ENCODE peak calls at places on chromosome 19, in six cellular contexts. W, D, X, T, O and H are unnamed samples.

GRCh38 chr19:13040916-13041292 is 45.6 kb downstream of the NFIX start:
- DNase-seq in W (no peak), D (no peak), X (no peak), T (no peak), O (no peak), H (no peak)

GRCh38 chr19:10817291-10818038 is 18.5 kb downstream of the TMED1 start:
- DNase-seq in W (no peak), D (peak), X (no peak), T (no peak), O (no peak), H (peak)

GRCh38 chr19:15563325-15563794 is 51.7 kb upstream of the CYP4F8 start:
- DNase-seq in W (peak), D (no peak), X (no peak), T (no peak), O (peak), H (peak)

GRCh38 chr19:28578786-28579505 is 634.0 kb downstream of the UQCRFS1 start:
- DNase-seq in W (no peak), D (no peak), X (no peak), T (no peak), O (no peak), H (no peak)

GRCh38 chr19:47065242-47065641 is 16.8 kb upstream of the TMEM160 start:
- DNase-seq in W (no peak), D (no peak), X (no peak), T (no peak), O (no peak), H (no peak)

GRCh38 chr19:11423804-11424318 is 4.7 kb upstream of the RGL3 start:
- DNase-seq in W (no peak), D (no peak), X (no peak), T (no peak), O (peak), H (peak)

GRCh38 chr19:4910594-4911273 is 1.4 kb downstream of the UHRF1 start:
- DNase-seq in W (no peak), D (peak), X (no peak), T (peak), O (peak), H (peak)

GRCh38 chr19:4487572-4487971 is 15.5 kb downstream of the HDGFL2 start:
- DNase-seq in W (no peak), D (no peak), X (no peak), T (no peak), O (no peak), H (peak)

GRCh38 chr19:36772341-36773222 is at the start of gene ZNF850:
- DNase-seq in W (peak), D (peak), X (peak), T (peak), O (peak), H (peak)

GRCh38 chr19:40549007-40549708 is 27.5 kb upstream of the SHKBP1 start:
- DNase-seq in W (peak), D (peak), X (no peak), T (peak), O (peak), H (peak)

DNA sequence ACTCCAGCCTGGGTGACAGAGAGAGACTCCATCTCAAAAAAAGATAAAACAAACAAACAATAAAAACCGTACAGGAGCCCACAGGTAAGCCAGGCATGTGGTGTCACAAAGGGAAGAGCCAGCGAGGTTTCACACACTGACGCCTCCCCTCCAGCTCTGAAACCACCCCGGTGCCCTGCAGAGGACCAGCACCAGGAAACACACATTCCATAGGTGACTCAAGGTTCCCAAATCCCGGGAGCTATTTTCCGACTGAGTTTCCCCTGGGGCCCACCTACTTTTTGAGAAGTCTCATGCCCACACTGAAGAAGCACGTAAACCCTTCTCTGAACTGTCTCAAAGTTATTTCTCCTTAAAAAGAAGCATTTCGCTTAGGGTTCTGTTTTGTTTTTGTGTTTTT is 40.3 kb downstream of the RHPN2 start:
- DNase-seq in W (no peak), D (no peak), X (no peak), T (no peak), O (no peak), H (no peak)
- TF ChIP-seq SMC3 in W (no peak), D (no peak), X (no peak), T (no peak), O (no peak), H (no peak)

GRCh38 chr19:18308051-18308947 is 14.6 kb downstream of the LSM4 start:
- DNase-seq in W (no peak), D (no peak), X (no peak), T (no peak), O (no peak), H (peak)

GRCh38 chr19:18310118-18310909 is 12.6 kb downstream of the LSM4 start:
- DNase-seq in W (no peak), D (no peak), X (no peak), T (no peak), O (no peak), H (no peak)

GRCh38 chr19:18310966-18311365 is 11.9 kb downstream of the LSM4 start:
- DNase-seq in W (no peak), D (no peak), X (no peak), T (no peak), O (no peak), H (no peak)

GRCh38 chr19:18308948-18309325 is 13.9 kb downstream of the LSM4 start:
- DNase-seq in W (no peak), D (no peak), X (no peak), T (no peak), O (no peak), H (no peak)

GRCh38 chr19:18309525-18310064 is 13.3 kb downstream of the LSM4 start:
- DNase-seq in W (no peak), D (no peak), X (no peak), T (no peak), O (no peak), H (no peak)
- TF ChIP-seq SMC3 in W (no peak), D (no peak), X (no peak), T (no peak), O (no peak), H (no peak)

GRCh38 chr19:14072535-14073231 is at the start of gene MISP3:
- DNase-seq in W (no peak), D (no peak), X (no peak), T (peak), O (no peak), H (peak)
- TF ChIP-seq SMC3 in W (no peak), D (no peak), X (no peak), T (no peak), O (no peak), H (no peak)

DNA sequence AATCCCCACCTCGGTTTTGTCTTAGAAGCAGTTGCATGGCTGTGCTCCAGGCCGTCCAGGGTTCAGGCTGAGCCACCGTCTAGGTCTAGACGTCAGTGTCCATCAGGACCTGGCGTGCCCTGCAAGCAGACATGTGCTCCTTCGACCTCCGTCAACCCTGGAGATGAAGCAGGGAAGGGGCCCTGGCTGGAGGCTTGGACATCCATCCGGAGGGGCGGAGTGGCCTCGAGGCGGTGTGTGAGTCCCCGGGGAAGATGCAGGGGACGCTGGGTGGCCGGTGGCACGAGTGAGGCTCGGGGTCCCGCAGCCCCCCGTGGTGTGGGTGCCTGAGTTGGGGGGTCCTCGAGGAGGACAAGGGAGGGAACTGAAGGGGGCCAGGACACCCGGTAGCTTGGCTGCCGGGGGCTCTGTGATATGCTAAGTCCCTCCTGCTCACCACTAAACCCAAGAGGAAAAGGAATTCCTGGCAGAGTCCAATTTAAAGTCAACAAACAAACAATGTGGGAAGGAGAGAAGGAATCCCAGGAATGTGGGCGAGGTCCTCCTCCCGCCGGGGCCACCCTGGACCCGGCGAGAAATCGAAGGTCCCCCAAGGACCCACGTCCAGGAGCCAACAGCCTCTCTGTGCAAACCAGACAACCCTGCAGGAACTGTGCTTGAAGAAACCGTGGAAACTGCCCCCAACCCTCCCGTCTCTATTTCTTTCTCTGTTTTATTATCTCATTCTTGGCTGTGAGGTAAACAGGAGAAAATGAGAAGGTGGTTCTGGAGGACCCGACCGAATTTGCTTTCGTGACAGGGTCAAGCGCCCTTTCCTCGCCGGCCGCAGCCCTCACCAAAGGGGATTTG is 14.8 kb upstream of the PTBP1 start:
- DNase-seq in W (peak), D (peak), X (no peak), T (peak), O (no peak), H (no peak)
- TF ChIP-seq SMC3 in W (no peak), D (no peak), X (no peak), T (no peak), O (no peak), H (no peak)

DNA sequence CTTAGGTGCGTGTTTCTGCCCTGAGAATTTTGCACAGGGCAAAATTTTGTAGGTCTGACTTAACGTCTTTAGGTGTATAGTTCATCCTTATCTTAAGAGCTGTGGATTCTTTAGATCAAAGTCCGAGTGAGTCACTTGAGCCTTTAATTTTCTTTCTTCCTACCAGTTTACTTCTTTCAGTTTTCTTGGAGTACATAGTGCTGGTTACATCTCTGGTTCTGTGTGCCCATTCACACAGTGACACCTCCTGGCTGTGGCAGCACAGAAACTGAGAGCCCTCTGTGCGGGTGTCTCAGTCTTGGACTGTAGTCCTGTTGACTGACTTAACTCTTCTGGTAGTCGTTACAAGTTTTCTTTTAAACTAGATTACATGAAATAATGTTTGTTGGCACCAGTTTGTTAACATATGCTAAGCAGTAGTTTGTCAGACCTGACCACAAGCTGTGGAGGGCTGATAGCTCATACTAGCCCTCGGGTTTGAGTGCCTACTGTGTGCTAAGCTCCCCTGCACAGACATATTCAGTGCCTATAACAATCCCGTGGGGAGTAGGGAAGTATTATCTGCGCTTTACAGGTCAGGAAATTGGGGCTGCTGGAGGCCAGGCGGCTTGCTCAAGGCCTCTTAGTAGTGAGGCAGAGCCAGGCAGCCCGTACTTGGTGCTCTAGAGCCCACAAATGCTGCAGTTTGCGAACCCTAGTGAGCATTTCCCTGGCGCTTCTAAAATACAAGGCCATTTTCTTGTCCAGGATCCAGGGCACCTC is 1.6 kb downstream of the GATAD2A start:
- DNase-seq in W (peak), D (peak), X (no peak), T (peak), O (no peak), H (no peak)
- TF ChIP-seq SMC3 in W (peak), D (peak), X (peak), T (peak), O (no peak), H (peak)

GRCh38 chr19:49591731-49592485 is 926 bp downstream of the PRR12 start:
- DNase-seq in W (no peak), D (peak), X (no peak), T (peak), O (peak), H (peak)
- TF ChIP-seq SMC3 in W (no peak), D (no peak), X (no peak), T (no peak), O (no peak), H (no peak)

DNA sequence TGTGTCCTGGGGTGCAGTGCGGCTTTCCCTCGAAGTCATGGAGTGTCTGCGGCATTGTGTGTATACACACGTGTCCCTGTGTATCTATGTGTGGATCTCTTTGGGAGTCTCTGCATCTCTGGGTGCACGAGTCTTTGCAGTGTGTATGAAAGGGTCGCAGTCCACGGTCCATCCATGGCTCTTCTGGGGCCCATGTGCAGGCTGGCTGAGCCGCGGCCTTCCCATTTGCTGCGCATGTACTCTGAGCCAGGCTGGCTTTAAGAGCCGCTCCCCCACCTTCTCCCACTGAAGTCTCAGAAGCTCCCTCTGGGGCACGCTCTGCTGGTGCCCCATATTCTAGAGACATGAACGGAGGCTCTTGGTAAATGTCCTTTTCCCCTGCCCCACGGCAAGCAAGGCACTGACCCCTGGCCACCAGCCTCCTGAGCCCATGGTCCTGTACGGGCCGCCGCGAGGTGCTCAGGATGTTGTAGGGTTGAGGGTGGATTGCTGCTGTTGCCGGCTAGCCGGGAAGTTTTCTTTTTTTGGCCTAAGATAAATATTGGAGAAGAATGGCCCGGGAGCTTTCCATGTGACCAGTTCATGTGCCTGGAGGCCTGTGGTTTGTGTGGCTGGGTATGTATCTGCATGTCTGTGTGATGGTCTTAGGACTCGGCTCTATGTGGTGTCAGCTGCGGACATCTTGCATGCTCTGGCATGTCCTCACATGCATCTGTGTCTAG is 31.9 kb downstream of the PAK4 start:
- DNase-seq in W (peak), D (peak), X (no peak), T (no peak), O (no peak), H (no peak)
- TF ChIP-seq SMC3 in W (no peak), D (no peak), X (no peak), T (no peak), O (no peak), H (no peak)

GRCh38 chr19:48926909-48927308 is 6.6 kb upstream of the DHDH start:
- DNase-seq in W (no peak), D (peak), X (no peak), T (peak), O (peak), H (no peak)

GRCh38 chr19:48922548-48923490 is 10.7 kb upstream of the DHDH start:
- DNase-seq in W (no peak), D (no peak), X (no peak), T (no peak), O (no peak), H (no peak)

GRCh38 chr19:48925240-48925843 is 8.2 kb upstream of the DHDH start:
- DNase-seq in W (peak), D (peak), X (no peak), T (peak), O (no peak), H (no peak)

GRCh38 chr19:48933382-48933932 is at the start of gene DHDH:
- DNase-seq in W (peak), D (peak), X (peak), T (peak), O (peak), H (peak)

DNA sequence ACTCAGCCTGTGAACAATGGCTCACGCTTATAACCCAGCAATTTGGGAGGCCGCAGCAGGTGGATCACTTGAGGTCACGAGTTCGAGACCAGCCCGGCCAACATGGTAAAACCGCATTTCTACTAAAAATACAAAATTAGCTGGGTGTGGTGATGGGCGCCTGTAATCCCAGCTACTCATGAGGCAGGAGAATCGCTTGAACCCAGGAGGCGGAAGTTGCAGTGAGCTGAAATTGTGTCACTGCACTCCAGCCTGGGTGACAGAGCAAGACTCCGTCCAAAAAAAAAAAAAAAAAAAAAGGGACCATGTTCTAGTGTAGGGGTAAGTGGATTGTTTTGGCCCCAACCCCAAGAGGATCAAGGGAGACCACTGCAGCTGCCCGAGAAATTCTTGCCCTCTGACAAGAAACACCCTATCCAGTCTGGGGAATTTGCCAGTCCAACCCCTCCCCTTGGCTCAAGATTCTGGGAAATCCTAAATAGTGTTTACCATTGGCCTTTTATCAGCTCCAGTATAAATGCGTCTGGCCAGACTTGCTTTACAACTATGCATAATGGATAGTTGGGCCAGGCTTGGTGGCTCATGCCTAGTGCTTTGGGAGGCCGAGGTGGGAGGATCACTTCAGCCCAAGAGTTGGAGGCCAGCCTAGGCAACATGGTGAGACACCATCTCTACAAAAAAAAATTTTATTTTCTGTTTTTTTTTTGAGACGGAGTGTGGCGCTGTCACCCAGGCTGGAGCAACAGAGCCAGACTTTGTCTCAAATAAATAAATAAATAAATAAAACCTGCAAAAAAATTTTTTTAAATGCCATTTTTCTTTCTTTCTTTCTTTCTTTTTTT is 5.1 kb upstream of the DHDH start:
- DNase-seq in W (no peak), D (peak), X (no peak), T (no peak), O (no peak), H (no peak)
- TF ChIP-seq SMC3 in W (no peak), D (no peak), X (no peak), T (no peak), O (no peak), H (no peak)